ENCODE peak calls at places on chromosomes 4 and X, in seven cellular contexts. E is tibial artery; G is effector memory CD4-positive, alpha-beta T cell; F is CD8-positive, alpha-beta T cell; X is PC-3; Z is lower lobe of right lung; D is GM12878. P is an unnamed sample. For H3K4me1 and H3K9me3, the result is how much of the 10 kb centered on the place peaks cover.

GRCh38 chr4:25826074-25826752 is 36.6 kb downstream of the SEL1L3 start:
- DNase-seq in E (no peak), G (no peak), F (no peak), X (no peak), Z (no peak), D (no peak), P (no peak)

GRCh38 chr4:27239651-27240050 is 379.0 kb downstream of the STIM2 start:
- DNase-seq in E (no peak), G (no peak), F (no peak), X (peak), Z (no peak), D (no peak), P (no peak)

GRCh38 chr4:89539797-89540711 is 232.5 kb upstream of the GPRIN3 start:
- DNase-seq in E (no peak), G (no peak), F (no peak), X (no peak), Z (no peak), D (no peak), P (no peak)

GRCh38 chr4:82798168-82799005 is at the start of gene SCD5:
- DNase-seq in E (peak), G (no peak), F (no peak), X (peak), Z (peak), D (no peak), P (peak)

GRCh38 chrX:51759055-51759454 is 15.8 kb downstream of the GSPT2 start:
- DNase-seq in E (no peak), G (no peak), F (no peak), X (no peak), Z (no peak), D (no peak), P (no peak)

GRCh38 chr4:147777456-147778091 is 45.7 kb downstream of the ARHGAP10 start:
- DNase-seq in E (no peak), G (no peak), F (no peak), X (peak), Z (no peak), D (no peak), P (no peak)

GRCh38 chrX:12970691-12971202 is 4.2 kb upstream of the TMSB4X start:
- DNase-seq in E (peak), G (peak), F (no peak), X (peak), Z (no peak), D (peak), P (peak)

GRCh38 chrX:37455381-37455780 is 106.2 kb downstream of the PRRG1 start:
- DNase-seq in E (no peak), G (no peak), F (no peak), X (peak), Z (no peak), D (no peak), P (no peak)

GRCh38 chrX:71107762-71108360 is 1.3 kb upstream of the CXorf65 start:
- DNase-seq in E (no peak), G (no peak), F (no peak), X (no peak), Z (no peak), D (no peak), P (peak)

GRCh38 chr4:168674869-168675268 is 178.0 kb downstream of the PALLD start:
- DNase-seq in E (no peak), G (no peak), F (no peak), X (peak), Z (no peak), D (no peak), P (no peak)

GRCh38 chr4:37675587-37676290 is 10.4 kb downstream of the RELL1 start:
- DNase-seq in E (no peak), G (no peak), F (no peak), X (no peak), Z (no peak), D (peak), P (peak)

GRCh38 chr4:91058345-91058744 is 931.2 kb downstream of the CCSER1 start:
- DNase-seq in E (no peak), G (no peak), F (no peak), X (peak), Z (no peak), D (no peak), P (no peak)

DNA sequence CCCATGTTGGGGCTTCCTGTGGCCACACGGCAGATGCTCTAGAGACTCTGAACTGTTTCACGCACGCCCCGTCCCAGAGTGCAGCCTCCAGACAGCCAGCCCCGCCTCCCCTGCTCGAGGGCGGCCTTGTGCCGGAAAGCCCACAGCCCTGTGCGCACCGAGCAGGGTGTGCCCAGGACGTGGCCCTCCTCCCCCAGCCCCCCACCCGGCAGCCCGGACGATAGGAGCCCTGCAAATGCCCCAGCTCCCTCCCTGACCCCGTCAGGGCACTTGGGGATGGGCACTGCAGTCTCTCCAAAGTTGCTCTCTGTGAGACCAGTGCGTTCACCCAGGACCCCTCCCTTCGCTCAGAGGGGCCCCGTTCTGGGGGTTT is 37.3 kb downstream of the ADRA2C start:
- DNase-seq in E (no peak), G (no peak), F (no peak), X (no peak), Z (no peak), D (no peak), P (no peak)
- H3K4me1 ChIP-seq in E (under half), G (under half), F (under half), X (under half), Z (under half), D (under half), P (under half)

DNA sequence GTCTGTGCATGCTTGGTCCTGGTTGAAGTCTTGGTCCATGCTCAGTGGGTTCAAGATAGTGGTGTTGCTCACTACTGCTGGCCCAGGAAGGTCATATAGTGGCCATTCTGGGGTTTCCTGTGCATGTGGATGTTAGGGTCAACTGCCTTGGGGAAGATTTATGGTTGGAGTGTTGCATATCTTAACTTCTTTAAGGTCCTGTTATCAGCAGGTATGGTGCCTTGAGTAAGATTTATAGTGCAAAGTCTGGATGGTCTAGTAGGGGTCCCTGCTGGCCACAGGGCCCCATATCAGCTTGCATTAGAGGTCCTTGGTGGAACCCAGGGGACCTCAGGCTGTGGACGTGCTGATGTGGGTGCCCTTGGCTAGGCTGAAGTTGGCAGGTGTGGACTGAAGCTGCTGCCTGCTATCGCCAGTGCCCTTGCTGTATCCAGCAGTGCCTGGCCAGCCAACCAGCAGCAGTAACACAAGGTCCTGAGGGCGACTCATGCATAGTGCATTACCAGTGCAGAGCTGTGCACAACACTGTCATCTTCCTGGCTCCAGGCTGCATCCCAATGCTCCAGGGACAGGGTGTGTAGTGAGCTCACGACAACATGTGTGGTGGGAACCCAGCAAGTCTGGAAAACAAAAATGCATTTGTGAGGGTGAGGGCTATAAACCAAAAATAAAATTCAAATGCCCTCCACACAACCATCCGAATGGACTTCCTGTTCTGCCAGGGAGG is 61.0 kb downstream of the BEX3 start:
- DNase-seq in E (no peak), G (no peak), F (no peak), X (no peak), Z (no peak), D (no peak), P (no peak)
- H3K9me3 ChIP-seq in E (under half), G (under half), F (under half), X (under half), Z (under half), D (under half), P (under half)

GRCh38 chr4:155009288-155009687 is 199.1 kb upstream of the NPY2R start:
- DNase-seq in E (no peak), G (no peak), F (no peak), X (no peak), Z (no peak), D (no peak), P (no peak)

GRCh38 chr4:155008389-155008788 is 200.0 kb upstream of the NPY2R start:
- DNase-seq in E (no peak), G (no peak), F (no peak), X (no peak), Z (no peak), D (no peak), P (no peak)

GRCh38 chr4:155011163-155011825 is 197.1 kb upstream of the NPY2R start:
- DNase-seq in E (no peak), G (no peak), F (no peak), X (no peak), Z (no peak), D (no peak), P (no peak)

GRCh38 chr4:155007660-155008176 is 200.7 kb upstream of the NPY2R start:
- DNase-seq in E (no peak), G (no peak), F (no peak), X (peak), Z (no peak), D (no peak), P (no peak)

GRCh38 chr4:155012469-155012868 is 196.0 kb upstream of the NPY2R start:
- DNase-seq in E (no peak), G (no peak), F (no peak), X (no peak), Z (no peak), D (no peak), P (no peak)
- H3K4me3 ChIP-seq in E (no peak), G (no peak), F (no peak), X (no peak), Z (no peak), D (no peak), P (no peak)

DNA sequence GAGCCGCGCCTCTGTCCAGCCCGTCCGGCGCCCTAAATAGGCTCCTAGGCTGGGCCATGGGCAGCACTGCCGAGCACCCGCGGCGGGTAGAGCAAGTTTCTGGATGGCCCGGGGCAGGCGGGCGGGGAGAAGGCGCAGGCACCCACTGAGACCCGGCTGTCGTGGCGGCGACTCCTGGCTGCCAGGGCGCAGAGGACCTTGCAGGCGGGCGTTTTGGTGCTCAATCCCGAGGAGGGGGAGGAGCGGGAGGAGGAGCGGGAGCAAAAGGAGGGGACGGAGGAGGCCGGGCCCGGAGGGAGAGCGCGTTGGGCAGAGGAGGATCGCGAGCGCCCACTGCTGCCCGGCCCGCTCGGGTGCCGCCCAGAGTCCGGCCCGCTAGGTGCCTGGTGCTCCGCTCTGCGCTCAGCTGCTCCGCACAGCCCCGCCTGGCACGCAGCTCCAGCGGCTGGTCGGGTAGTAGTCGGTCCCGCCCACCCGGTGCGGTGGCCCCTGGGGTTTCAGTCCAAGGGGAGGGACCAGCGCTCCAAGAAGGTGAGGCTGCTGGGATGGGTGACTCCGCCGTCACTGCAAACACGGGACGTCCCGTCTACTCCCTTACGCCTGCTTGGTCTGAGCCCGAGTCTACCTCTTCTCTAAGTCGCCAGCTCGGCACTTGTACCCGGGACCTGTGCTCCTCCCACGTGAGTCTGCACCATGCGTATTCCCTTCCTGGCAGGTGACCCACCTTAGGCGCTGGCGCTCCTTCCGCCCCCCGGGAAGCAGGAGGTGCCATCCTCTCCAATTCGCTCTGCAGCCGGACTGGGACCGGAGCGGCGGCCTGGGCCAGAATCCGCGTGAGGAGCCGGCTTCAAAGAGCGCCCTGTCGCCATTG is at the start of gene HS3ST1:
- DNase-seq in E (peak), G (peak), F (no peak), X (peak), Z (peak), D (no peak), P (no peak)
- H3K4me1 ChIP-seq in E (under half), G (under half), F (under half), X (under half), Z (under half), D (under half), P (under half)

DNA sequence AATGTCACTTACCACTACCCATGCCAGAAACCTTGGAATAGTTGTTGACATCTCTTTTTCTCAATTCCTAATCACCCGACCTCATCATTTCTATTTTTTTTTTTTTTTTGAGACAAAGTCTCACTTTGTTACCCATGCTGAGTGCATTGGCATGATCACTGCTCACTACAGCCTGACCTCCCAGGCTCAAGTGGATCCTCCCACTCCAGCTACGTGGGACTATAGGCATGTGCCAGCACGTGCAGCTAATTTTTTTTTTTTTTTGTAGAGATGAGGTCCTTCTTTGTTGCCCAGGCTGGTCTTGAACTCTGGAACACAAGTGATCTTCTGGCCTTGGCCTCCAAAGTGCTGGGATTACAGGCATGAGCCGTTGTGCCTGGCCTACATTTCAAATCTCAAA is 12.0 kb downstream of the KDM6A start:
- DNase-seq in E (no peak), G (no peak), F (no peak), X (no peak), Z (no peak), D (no peak), P (no peak)
- H3K9me3 ChIP-seq in E (under half), G (under half), F (under half), X (under half), Z (under half), D (under half), P (under half)

DNA sequence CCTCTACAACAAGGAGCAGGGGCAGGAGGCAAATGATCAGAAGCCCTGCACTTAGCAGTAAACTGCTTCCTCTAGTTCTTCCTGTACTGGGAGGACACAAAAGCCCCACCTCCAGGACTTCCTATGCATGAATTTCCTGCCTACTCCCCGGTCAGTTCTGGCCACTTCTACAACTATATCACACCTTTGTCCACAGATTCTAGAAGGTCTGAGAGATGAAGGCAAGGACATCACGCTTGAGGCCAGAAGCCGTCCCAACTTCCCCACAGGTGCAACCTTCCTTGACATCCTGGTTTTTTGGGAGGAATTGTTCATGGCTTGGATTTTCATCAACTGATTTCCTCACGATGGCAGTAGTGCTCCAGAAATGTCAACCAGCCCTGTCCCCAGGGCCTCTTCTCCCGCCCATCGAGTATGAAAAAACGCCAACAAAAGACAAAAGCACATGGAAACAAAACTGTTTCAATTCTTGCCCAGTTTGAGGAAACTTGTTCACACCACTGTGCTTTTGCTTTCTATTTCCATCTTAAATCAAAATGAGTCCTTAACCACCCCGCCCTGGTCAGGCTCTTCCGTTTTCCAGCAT is 206.5 kb upstream of the STK26 start:
- DNase-seq in E (peak), G (peak), F (peak), X (peak), Z (no peak), D (peak), P (no peak)
- H3K4me3 ChIP-seq in E (no peak), G (peak), F (peak), X (peak), Z (peak), D (peak), P (peak)

DNA sequence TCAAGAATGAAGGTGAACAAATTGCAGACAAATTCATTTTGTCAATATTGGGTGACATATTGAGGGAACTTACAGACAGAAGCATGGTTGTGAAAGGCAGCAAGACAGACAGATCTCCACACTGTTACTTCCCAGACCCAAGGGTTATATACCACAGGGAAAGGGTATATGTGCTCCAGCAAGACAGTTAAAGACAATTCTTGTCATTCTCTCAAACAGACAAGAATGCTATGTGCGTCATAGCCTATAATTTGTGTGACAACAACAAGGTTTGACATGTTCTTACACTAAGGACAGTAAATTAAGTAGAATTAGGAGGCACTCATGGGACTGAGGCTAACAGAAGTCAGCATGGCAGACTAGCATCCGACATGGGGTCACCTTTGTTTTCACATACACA is 214.3 kb downstream of the INPP4B start:
- DNase-seq in E (no peak), G (no peak), F (no peak), X (no peak), Z (no peak), D (no peak), P (no peak)
- H3K4me1 ChIP-seq in E (under half), G (under half), F (under half), X (under half), Z (under half), D (under half), P (under half)

DNA sequence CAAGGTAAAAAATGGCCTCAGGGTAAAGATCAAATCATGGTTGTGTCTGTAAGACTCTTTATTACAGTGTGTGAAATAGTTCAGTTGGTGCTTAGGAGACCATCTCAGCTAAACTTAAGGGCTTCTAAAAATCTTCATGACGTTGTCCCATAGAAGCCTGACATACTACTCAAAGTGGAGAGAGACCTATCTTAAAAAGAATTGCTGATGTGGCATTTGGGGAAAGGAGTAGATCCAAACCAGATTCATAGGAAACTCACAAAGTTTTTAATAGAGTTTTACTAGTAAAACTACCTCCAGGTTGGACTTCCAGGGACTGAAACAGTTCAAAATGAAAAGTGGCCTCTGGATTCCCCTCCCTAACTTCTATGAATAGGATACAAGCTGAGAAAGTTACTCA is 81.6 kb downstream of the ZNF81 start:
- DNase-seq in E (no peak), G (no peak), F (no peak), X (no peak), Z (no peak), D (no peak), P (no peak)
- H3K9me3 ChIP-seq in E (half or more), G (under half), F (under half), X (under half), Z (under half), D (under half), P (under half)

GRCh38 chr4:112516401-112517066 is 554 bp upstream of the NEUROG2 start:
- DNase-seq in E (no peak), G (no peak), F (no peak), X (no peak), Z (no peak), D (no peak), P (no peak)

GRCh38 chr4:112516076-112516385 is at the start of gene NEUROG2:
- DNase-seq in E (no peak), G (no peak), F (no peak), X (no peak), Z (no peak), D (no peak), P (no peak)

GRCh38 chr4:112518675-112519074 is 2.7 kb upstream of the NEUROG2 start:
- DNase-seq in E (no peak), G (no peak), F (no peak), X (peak), Z (no peak), D (no peak), P (no peak)

GRCh38 chr4:112517067-112517588 is 1.1 kb upstream of the NEUROG2 start:
- DNase-seq in E (no peak), G (no peak), F (no peak), X (no peak), Z (no peak), D (peak), P (no peak)

DNA sequence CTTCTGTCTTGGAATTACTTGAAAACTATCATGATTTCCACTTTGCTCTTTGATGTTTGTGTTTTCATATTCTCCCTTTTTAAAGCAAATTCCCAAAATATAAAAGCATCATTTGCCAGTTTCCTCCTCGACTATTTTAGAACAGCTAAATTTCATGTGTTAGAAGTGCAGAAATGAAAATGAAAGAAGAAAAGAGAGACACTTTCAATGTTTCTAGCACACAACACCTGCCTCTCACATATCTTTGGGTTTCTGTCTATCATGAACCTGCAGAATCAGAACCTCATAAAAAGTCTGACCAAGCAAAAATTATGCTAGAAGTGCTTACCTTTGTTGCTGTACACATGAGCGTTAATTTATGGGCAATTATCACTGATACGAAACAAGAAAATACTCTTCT is 1.9 kb upstream of the NEUROG2 start:
- DNase-seq in E (no peak), G (no peak), F (no peak), X (no peak), Z (no peak), D (no peak), P (no peak)
- H3K4me3 ChIP-seq in E (no peak), G (no peak), F (no peak), X (no peak), Z (no peak), D (peak), P (no peak)